ENCODE peak calls at places on chromosomes 1 and 21, in seven cellular contexts. V is GM23338, B is HepG2, K is suprapubic skin, T is transverse colon, G is esophagus muscularis mucosa, L is K562. O is an unnamed sample.

GRCh38 chr1:201468501-201468843 is 516 bp downstream of the PHLDA3 start:
- DNase-seq in L (no peak), V (peak), B (no peak), K (no peak), T (no peak), G (no peak), O (peak)

GRCh38 chr1:192951961-192952460 is 107.1 kb downstream of the UCHL5 start:
- DNase-seq in B (no peak), T (peak), L (peak), K (no peak), V (no peak), G (no peak), O (no peak)

GRCh38 chr1:15334995-15335394 is 74.7 kb upstream of the EFHD2 start:
- DNase-seq in V (no peak), B (no peak), L (no peak), G (no peak), T (no peak), K (no peak), O (no peak)

GRCh38 chr1:45448357-45448756 is 42.6 kb downstream of the TESK2 start:
- DNase-seq in T (no peak), B (no peak), G (no peak), K (no peak), V (no peak), L (peak), O (no peak)

GRCh38 chr1:36475910-36476604 is 6.7 kb downstream of the CSF3R start:
- DNase-seq in G (no peak), L (no peak), B (no peak), V (no peak), K (no peak), T (no peak), O (no peak)

GRCh38 chr1:54238353-54239040 is 38.5 kb downstream of the MRPL37 start:
- DNase-seq in V (no peak), B (no peak), T (no peak), G (no peak), K (no peak), L (no peak), O (no peak)

GRCh38 chr1:113904292-113904673 is 316 bp downstream of the AP4B1 start:
- DNase-seq in B (no peak), T (no peak), L (no peak), K (no peak), V (peak), G (no peak), O (no peak)

GRCh38 chr21:17495680-17496079 is 17.2 kb upstream of the CXADR start:
- DNase-seq in G (no peak), V (no peak), B (peak), T (no peak), L (no peak), K (no peak), O (no peak)

GRCh38 chr1:207355060-207355459 is 33.6 kb downstream of the CD55 start:
- DNase-seq in G (no peak), K (no peak), V (no peak), T (no peak), B (no peak), L (no peak), O (no peak)

GRCh38 chr21:28213221-28213620 is 779.5 kb downstream of the LTN1 start:
- DNase-seq in L (no peak), G (no peak), T (no peak), B (no peak), V (no peak), K (no peak), O (no peak)

GRCh38 chr1:32273389-32274208 is 18.3 kb upstream of the HDAC1 start:
- DNase-seq in K (no peak), G (no peak), L (peak), T (peak), B (peak), V (peak), O (peak)

GRCh38 chr1:6799499-6799898 is 14.2 kb downstream of the CAMTA1 start:
- DNase-seq in T (no peak), B (no peak), V (no peak), G (no peak), L (no peak), K (no peak), O (no peak)

GRCh38 chr1:203127672-203128611 is at the start of gene ADORA1:
- DNase-seq in K (no peak), L (no peak), V (peak), T (peak), B (peak), G (no peak), O (peak)

GRCh38 chr1:46480959-46481646 is 8.5 kb upstream of the DMBX1 start:
- DNase-seq in L (peak), G (no peak), B (no peak), V (no peak), T (no peak), K (no peak), O (no peak)

GRCh38 chr21:44407493-44407892 is 47.8 kb upstream of the LRRC3 start:
- DNase-seq in K (peak), T (no peak), G (no peak), V (no peak), L (no peak), B (no peak), O (no peak)

GRCh38 chr1:183432548-183432875 is 14.3 kb upstream of the NMNAT2 start:
- DNase-seq in B (no peak), G (no peak), L (no peak), V (no peak), K (no peak), T (peak), O (no peak)

GRCh38 chr1:1430114-1430982 is 5.1 kb upstream of the VWA1 start:
- DNase-seq in T (no peak), V (peak), L (no peak), K (no peak), B (peak), G (no peak), O (peak)

GRCh38 chr1:36691374-36691773 is 208.7 kb upstream of the CSF3R start:
- DNase-seq in G (no peak), B (no peak), T (no peak), V (no peak), K (no peak), L (no peak), O (no peak)

GRCh38 chr1:36570016-36570415 is 87.3 kb upstream of the CSF3R start:
- DNase-seq in V (no peak), T (no peak), K (peak), L (no peak), G (no peak), B (no peak), O (no peak)

GRCh38 chr1:236844499-236845271 is 49.6 kb downstream of the MTR start:
- DNase-seq in B (peak), G (no peak), K (no peak), T (no peak), V (peak), L (no peak), O (no peak)

GRCh38 chr1:155091071-155092051 is 12.7 kb downstream of the EFNA3 start:
- DNase-seq in T (peak), V (peak), B (peak), K (peak), G (peak), L (peak), O (peak)

GRCh38 chr1:155094622-155094948 is 15.9 kb downstream of the EFNA3 start:
- DNase-seq in B (no peak), K (no peak), L (no peak), G (no peak), T (no peak), V (no peak), O (no peak)

GRCh38 chr1:155092641-155093040 is 14.0 kb downstream of the EFNA3 start:
- DNase-seq in G (no peak), T (no peak), B (no peak), K (no peak), V (no peak), L (no peak), O (no peak)

GRCh38 chr1:155092131-155092530 is 13.5 kb downstream of the EFNA3 start:
- DNase-seq in K (no peak), L (peak), V (no peak), B (no peak), G (no peak), T (no peak), O (no peak)

DNA sequence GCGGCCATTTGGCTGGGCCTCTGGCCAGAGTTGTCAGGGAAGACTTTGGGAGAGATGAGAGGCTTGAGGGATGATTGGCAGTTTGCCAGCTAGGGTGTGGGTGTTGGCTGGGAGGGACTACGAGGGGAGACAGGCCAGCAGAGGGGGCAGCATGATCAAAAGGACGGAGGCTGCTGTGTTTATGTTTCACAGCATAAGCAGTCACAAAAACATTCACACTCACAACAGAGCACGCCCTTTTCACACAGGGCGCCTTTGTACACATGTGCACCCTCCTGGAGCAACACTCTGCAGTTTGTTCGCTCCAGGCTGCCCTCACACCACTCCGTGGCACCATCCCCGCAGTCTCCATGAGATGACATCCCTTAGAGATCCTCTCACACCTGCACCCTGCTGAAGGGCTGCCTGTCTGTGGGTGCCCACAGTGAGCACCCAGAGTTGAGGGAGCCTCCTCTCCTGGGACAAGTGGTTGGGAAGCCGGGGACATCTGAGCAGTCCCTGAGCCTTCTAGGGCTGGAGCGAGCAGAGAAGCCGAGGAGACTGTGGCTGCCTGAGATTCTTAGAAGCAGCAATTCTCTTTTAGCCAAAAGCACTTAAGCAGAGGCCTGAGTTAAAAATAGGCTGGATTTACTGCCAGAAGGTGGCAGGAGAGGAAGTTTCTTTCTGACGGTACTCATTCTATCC is 15.4 kb downstream of the EFNA3 start:
- DNase-seq in B (peak), K (no peak), V (peak), T (no peak), L (peak), G (no peak), O (no peak)
- TF ChIP-seq CTCF in B (peak), K (peak), V (peak), T (peak), L (peak), G (peak), O (peak)

GRCh38 chr1:10980841-10981727 is 31.4 kb upstream of the TARDBP start:
- DNase-seq in B (no peak), K (no peak), T (no peak), L (no peak), G (no peak), V (no peak), O (no peak)

GRCh38 chr1:10975567-10976326 is 36.7 kb upstream of the TARDBP start:
- DNase-seq in L (no peak), K (peak), T (peak), V (no peak), B (peak), G (no peak), O (peak)

GRCh38 chr1:10979483-10979920 is 33.0 kb upstream of the TARDBP start:
- DNase-seq in V (no peak), T (peak), B (peak), G (no peak), L (no peak), K (peak), O (no peak)

GRCh38 chr1:10978719-10979118 is 33.7 kb upstream of the TARDBP start:
- DNase-seq in L (no peak), V (no peak), G (no peak), T (no peak), B (no peak), K (no peak), O (no peak)

DNA sequence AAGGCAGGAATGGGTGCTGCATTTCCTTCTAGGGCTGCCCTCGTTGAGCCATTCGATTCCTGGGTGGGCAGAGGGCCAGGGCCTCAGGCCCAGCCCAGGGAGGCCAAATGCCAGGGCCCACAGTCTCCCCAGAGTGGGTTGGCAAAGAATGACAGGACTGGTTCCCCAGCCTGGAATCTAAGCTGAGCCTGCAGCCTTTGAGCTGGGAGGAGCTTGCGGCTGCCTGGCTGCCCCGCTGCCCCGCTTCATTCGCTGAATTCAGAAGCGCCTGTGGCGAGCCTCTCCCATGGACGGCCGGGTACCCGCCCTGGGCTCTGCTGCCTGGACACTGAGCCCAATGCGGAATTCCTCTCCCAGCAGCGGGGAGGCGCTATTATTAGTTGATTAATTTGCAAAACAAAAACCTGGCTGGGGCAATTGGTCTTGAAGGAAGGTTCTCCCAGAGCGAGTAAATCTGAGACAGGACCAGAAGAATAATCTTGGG is 32.3 kb upstream of the TARDBP start:
- DNase-seq in G (peak), K (peak), L (no peak), T (peak), V (peak), B (peak), O (peak)
- H3K4me3 ChIP-seq in G (peak), K (peak), L (no peak), T (no peak), V (peak), B (peak), O (peak)

GRCh38 chr1:156748670-156749428 is 2.6 kb downstream of the HDGF start:
- DNase-seq in G (no peak), V (no peak), B (peak), T (peak), L (peak), K (peak), O (peak)
- TF ChIP-seq POLR2AphosphoS5 in G (peak), V (no peak), B (no peak), T (peak), L (no peak), K (no peak), O (peak)

GRCh38 chr1:205587576-205587975 is 44.2 kb downstream of the ELK4 start:
- DNase-seq in G (no peak), T (peak), V (no peak), K (peak), L (no peak), B (no peak), O (no peak)

GRCh38 chr1:205590457-205590768 is 41.4 kb downstream of the ELK4 start:
- DNase-seq in V (no peak), T (no peak), G (no peak), L (no peak), K (no peak), B (no peak), O (no peak)

GRCh38 chr1:205590777-205591513 is 40.9 kb downstream of the ELK4 start:
- DNase-seq in V (no peak), L (no peak), K (no peak), B (no peak), T (no peak), G (no peak), O (no peak)

GRCh38 chr1:205589618-205590456 is 42.0 kb downstream of the ELK4 start:
- DNase-seq in T (no peak), V (no peak), L (no peak), B (peak), K (peak), G (no peak), O (no peak)

DNA sequence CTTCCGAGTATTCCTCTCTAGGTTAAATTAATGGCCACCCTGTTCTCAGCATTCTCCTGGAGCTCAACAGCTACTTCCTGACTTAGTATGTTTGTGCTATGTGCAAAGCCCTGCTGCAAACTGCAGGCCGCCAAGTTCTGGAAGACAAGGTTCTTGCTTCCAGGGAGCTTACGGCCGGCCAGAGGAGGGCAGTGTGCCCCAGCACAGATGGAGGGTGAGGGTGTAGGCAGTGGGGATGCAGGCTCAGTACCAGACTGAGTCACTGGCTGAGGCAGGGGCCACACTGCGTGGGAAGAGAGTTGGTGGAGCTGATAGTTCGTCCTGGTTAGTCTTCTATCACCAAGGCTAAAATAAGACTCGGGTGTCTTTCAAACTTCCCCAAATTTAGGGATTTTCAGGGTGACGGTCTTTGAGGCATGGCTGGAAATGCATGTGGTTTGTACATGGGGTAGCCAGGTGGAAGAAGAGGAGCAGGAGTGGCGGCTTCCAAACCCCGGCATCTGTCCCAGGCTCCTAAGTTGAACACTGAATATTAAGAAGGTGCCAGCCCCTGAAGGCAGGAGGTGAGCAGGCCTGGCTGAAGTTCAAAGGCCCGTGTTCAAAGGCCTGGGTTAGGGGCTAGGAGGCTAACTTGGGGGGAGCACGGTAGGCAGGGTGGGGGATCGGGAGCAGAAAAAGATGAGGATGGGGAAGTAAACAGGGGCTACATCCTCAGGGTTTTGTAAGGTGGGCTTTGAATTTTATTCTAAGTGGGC is 42.9 kb downstream of the ELK4 start:
- DNase-seq in T (peak), L (peak), V (peak), G (no peak), K (peak), B (peak), O (no peak)
- TF ChIP-seq CTCF in T (no peak), L (peak), V (peak), G (no peak), K (peak), B (peak), O (peak)

GRCh38 chr1:246703581-246703980 is 20.6 kb upstream of the SCCPDH start:
- DNase-seq in T (peak), L (no peak), K (no peak), V (no peak), B (no peak), G (no peak), O (peak)

GRCh38 chr1:246698466-246699094 is 25.6 kb upstream of the SCCPDH start:
- DNase-seq in K (no peak), G (no peak), V (no peak), T (no peak), B (no peak), L (no peak), O (no peak)

GRCh38 chr1:246695136-246695535 is 29.1 kb upstream of the SCCPDH start:
- DNase-seq in B (no peak), G (no peak), T (no peak), L (no peak), V (no peak), K (no peak), O (no peak)

GRCh38 chr1:246695666-246696065 is 28.5 kb upstream of the SCCPDH start:
- DNase-seq in K (no peak), L (no peak), T (no peak), V (no peak), G (no peak), B (no peak), O (no peak)

DNA sequence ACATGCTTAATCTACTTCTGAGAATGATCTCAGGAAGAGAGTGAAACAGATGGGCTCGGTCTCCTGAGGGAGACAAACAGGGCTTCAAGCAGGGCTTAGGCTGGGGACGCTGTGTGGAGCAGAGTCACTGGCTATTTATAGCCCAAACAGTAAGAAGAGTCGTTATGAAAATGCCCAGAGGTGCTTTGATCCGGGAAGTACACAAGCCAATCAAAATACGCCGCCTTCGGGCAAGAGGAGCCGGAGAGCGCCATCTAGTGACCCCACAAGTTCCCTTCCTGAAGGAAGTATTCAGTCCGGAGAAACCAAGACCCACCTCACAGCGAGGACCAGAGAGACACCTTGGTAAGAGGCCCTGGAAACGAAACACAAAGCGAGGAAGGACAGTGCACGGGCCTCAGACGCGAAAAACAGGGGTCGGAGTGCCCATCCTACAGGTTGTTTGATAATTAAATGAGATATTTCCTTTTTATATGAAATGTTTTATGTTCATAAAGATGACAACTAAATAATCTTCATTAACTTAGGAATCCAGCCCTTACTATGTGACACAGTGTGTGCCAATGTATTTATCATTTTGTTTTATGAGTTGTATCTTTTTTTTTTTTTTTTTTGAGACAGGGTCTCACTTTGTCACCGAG is 25.0 kb upstream of the SCCPDH start:
- DNase-seq in T (peak), L (peak), K (peak), G (peak), B (peak), V (peak), O (peak)
- H3K4me3 ChIP-seq in T (peak), L (no peak), K (peak), G (peak), B (peak), V (peak), O (peak)